ENCODE peak calls at places on chromosomes 11 and 22, in ten cellular contexts. T, B, D, L, U, V, Q, J, S and O are unnamed samples. For H3K4me1 and H3K27me3, the result is how much of the 10 kb centered on the place peaks cover.

GRCh38 chr11:59291228-59291627 is 67.5 kb upstream of the OR5AN1 start:
- DNase-seq in T (no peak), B (no peak), D (peak), L (no peak), U (no peak), V (no peak), Q (no peak), J (no peak), S (no peak), O (no peak)

GRCh38 chr11:72391638-72392423 is 42.5 kb downstream of the CLPB start:
- DNase-seq in T (peak), B (no peak), D (no peak), L (no peak), U (no peak), V (no peak), Q (peak), J (no peak), S (peak), O (no peak)

GRCh38 chr11:31943056-31943780 is 132.1 kb upstream of the PAX6 start:
- DNase-seq in T (no peak), B (no peak), D (no peak), L (no peak), U (no peak), V (no peak), Q (no peak), J (no peak), S (no peak), O (no peak)

GRCh38 chr11:74826901-74827300 is 78.3 kb downstream of the RNF169 start:
- DNase-seq in T (peak), B (no peak), D (no peak), L (no peak), U (no peak), V (no peak), Q (no peak), J (no peak), S (no peak), O (no peak)

GRCh38 chr11:102564110-102564509 is 33.6 kb upstream of the MMP7 start:
- DNase-seq in T (peak), B (no peak), D (no peak), L (no peak), U (no peak), V (no peak), Q (peak), J (no peak), S (no peak), O (no peak)

GRCh38 chr22:44192098-44192810 is 11.5 kb downstream of the PARVG start:
- DNase-seq in T (peak), B (peak), D (no peak), L (peak), U (no peak), V (no peak), Q (no peak), J (no peak), S (peak), O (no peak)

GRCh38 chr11:17526931-17527660 is 17.1 kb downstream of the USH1C start:
- DNase-seq in T (no peak), B (no peak), D (no peak), L (no peak), U (no peak), V (no peak), Q (no peak), J (no peak), S (no peak), O (no peak)

GRCh38 chr11:87422566-87422965 is 384.8 kb downstream of the TMEM135 start:
- DNase-seq in T (no peak), B (no peak), D (no peak), L (no peak), U (no peak), V (no peak), Q (no peak), J (no peak), S (no peak), O (no peak)

GRCh38 chr22:38107692-38108515 is 2.6 kb downstream of the BAIAP2L2 start:
- DNase-seq in T (no peak), B (no peak), D (peak), L (no peak), U (no peak), V (no peak), Q (peak), J (no peak), S (peak), O (peak)

GRCh38 chr22:26768986-26769385 is 111.6 kb downstream of the MIAT start:
- DNase-seq in T (peak), B (no peak), D (no peak), L (no peak), U (no peak), V (no peak), Q (no peak), J (no peak), S (no peak), O (no peak)

GRCh38 chr11:66070604-66071325 is 693 bp downstream of the PACS1 start:
- DNase-seq in T (peak), B (peak), D (peak), L (peak), U (peak), V (peak), Q (no peak), J (peak), S (peak), O (peak)

GRCh38 chr11:72899238-72899637 is 85.0 kb downstream of the ATG16L2 start:
- DNase-seq in T (no peak), B (no peak), D (no peak), L (no peak), U (no peak), V (no peak), Q (no peak), J (no peak), S (no peak), O (no peak)

GRCh38 chr11:37108436-37109204 is 510.6 kb upstream of the RAG2 start:
- DNase-seq in T (no peak), B (no peak), D (no peak), L (no peak), U (no peak), V (no peak), Q (no peak), J (no peak), S (no peak), O (no peak)

GRCh38 chr11:129273944-129274343 is 81.8 kb upstream of the ARHGAP32 start:
- DNase-seq in T (no peak), B (no peak), D (no peak), L (no peak), U (no peak), V (no peak), Q (no peak), J (no peak), S (no peak), O (no peak)

GRCh38 chr11:60777572-60777971 is 7.6 kb upstream of the MS4A10 start:
- DNase-seq in T (no peak), B (no peak), D (no peak), L (no peak), U (no peak), V (no peak), Q (peak), J (no peak), S (no peak), O (no peak)

GRCh38 chr22:48886604-48887393 is 940.9 kb downstream of the BRD1 start:
- DNase-seq in T (no peak), B (peak), D (no peak), L (no peak), U (peak), V (no peak), Q (no peak), J (no peak), S (peak), O (no peak)

GRCh38 chr11:1827095-1827797 is 7.5 kb upstream of the SYT8 start:
- DNase-seq in T (no peak), B (peak), D (peak), L (no peak), U (peak), V (peak), Q (peak), J (peak), S (peak), O (peak)

GRCh38 chr11:64226507-64227051 is 505 bp downstream of the NUDT22 start:
- DNase-seq in T (peak), B (peak), D (peak), L (no peak), U (no peak), V (no peak), Q (peak), J (peak), S (peak), O (peak)

GRCh38 chr11:17738350-17739207 is 4.0 kb downstream of the KCNC1 start:
- DNase-seq in T (peak), B (peak), D (no peak), L (peak), U (peak), V (no peak), Q (no peak), J (peak), S (peak), O (no peak)

GRCh38 chr22:20904008-20904979 is 12.9 kb upstream of the CRKL start:
- DNase-seq in T (peak), B (no peak), D (no peak), L (no peak), U (no peak), V (peak), Q (peak), J (no peak), S (no peak), O (no peak)

GRCh38 chr11:99241059-99241458 is 220.3 kb downstream of the CNTN5 start:
- DNase-seq in T (no peak), B (no peak), D (no peak), L (no peak), U (no peak), V (no peak), Q (no peak), J (no peak), S (no peak), O (no peak)

GRCh38 chr11:15965562-15966250 is 390.6 kb downstream of the SOX6 start:
- DNase-seq in T (no peak), B (no peak), D (no peak), L (no peak), U (no peak), V (no peak), Q (no peak), J (no peak), S (no peak), O (peak)

GRCh38 chr22:37581534-37581933 is 1.6 kb upstream of the LGALS2 start:
- DNase-seq in T (no peak), B (no peak), D (peak), L (no peak), U (no peak), V (no peak), Q (no peak), J (no peak), S (peak), O (peak)

GRCh38 chr11:74135516-74135840 is 35.3 kb downstream of the C2CD3 start:
- DNase-seq in T (no peak), B (no peak), D (no peak), L (no peak), U (no peak), V (no peak), Q (no peak), J (no peak), S (no peak), O (no peak)

GRCh38 chr11:27553186-27553585 is 46.6 kb upstream of the LIN7C start:
- DNase-seq in T (no peak), B (no peak), D (no peak), L (no peak), U (no peak), V (no peak), Q (no peak), J (no peak), S (no peak), O (no peak)

DNA sequence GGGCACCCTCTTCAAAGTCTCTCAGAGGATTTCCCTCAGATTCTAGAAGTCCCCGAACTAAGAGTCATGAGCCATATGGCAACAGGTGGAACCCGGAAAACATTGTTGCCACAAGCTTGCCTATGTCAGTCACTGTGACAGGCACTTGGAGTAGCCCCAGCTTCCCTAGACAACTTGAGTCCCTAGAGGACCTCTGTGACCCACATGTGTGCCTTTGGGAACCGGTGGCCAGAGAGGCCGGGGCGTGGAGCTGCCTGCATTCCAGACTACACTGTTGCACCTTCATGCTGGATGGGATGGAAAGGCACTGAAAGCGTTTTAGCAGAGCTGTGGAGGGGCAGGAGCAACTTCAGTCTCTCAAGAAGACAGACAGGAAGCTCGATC is 12.1 kb downstream of the SLC37A2 start:
- DNase-seq in T (no peak), B (no peak), D (no peak), L (no peak), U (no peak), V (no peak), Q (no peak), J (no peak), S (no peak), O (no peak)
- H3K4me1 ChIP-seq in T (half or more), B (under half), D (under half), L (under half), U (under half), V (under half), Q (half or more), J (under half), S (under half), O (under half)

GRCh38 chr11:117816151-117816741 is 8.3 kb downstream of the FXYD2 start:
- DNase-seq in T (peak), B (no peak), D (no peak), L (no peak), U (no peak), V (no peak), Q (peak), J (no peak), S (peak), O (no peak)

GRCh38 chr11:117814204-117814765 is 10.3 kb downstream of the FXYD2 start:
- DNase-seq in T (no peak), B (no peak), D (no peak), L (no peak), U (no peak), V (no peak), Q (no peak), J (peak), S (no peak), O (no peak)

GRCh38 chr11:117816846-117817212 is 7.7 kb downstream of the FXYD2 start:
- DNase-seq in T (no peak), B (no peak), D (no peak), L (no peak), U (no peak), V (no peak), Q (no peak), J (no peak), S (no peak), O (no peak)

GRCh38 chr11:117814766-117815261 is 9.7 kb downstream of the FXYD2 start:
- DNase-seq in T (peak), B (peak), D (peak), L (no peak), U (no peak), V (peak), Q (peak), J (peak), S (peak), O (peak)

GRCh38 chr11:117815262-117815803 is 9.2 kb downstream of the FXYD2 start:
- DNase-seq in T (no peak), B (no peak), D (no peak), L (no peak), U (no peak), V (peak), Q (no peak), J (no peak), S (peak), O (peak)
- TF ChIP-seq EP300 in T (no peak), B (no peak), D (no peak), L (no peak), U (no peak), V (no peak), Q (no peak), J (no peak), S (no peak), O (no peak)

DNA sequence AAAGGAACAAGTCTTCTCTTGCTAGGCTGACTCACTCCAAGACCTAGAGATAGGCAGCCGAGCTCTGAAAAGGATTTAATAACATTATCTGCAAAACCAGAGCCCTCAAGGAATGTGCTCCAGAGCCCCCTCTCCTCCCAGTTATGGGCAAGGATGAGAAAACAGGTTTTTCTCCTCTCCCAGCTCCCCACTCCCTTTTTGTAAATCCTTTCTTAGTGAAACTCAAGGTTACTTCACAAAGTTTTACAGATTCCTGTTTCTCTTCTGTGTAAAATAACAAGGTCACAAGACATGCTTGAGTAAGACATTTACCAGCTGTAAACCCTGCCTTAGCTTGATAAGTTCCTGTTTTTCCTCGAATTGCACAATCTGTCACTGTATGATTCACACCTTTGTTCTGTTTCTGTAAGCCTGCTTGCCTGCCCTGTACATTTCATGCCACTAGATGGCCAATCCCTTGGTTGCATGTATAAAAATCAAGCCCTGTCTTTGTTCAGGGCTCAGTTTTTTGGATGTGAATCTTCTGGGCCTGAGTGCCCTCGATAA is 489.4 kb downstream of the KCNA4 start:
- DNase-seq in T (no peak), B (no peak), D (no peak), L (no peak), U (no peak), V (no peak), Q (peak), J (no peak), S (no peak), O (no peak)
- H3K27me3 ChIP-seq in T (under half), B (under half), D (under half), L (under half), U (under half), V (under half), Q (under half), J (under half), S (under half), O (under half)

GRCh38 chr22:19892925-19893324 is 38.3 kb upstream of the GNB1L start:
- DNase-seq in T (no peak), B (no peak), D (no peak), L (no peak), U (no peak), V (no peak), Q (no peak), J (no peak), S (no peak), O (no peak)

GRCh38 chr22:19891350-19892248 is 36.9 kb upstream of the GNB1L start:
- DNase-seq in T (peak), B (no peak), D (no peak), L (no peak), U (peak), V (no peak), Q (peak), J (no peak), S (peak), O (no peak)

GRCh38 chr22:19889951-19890350 is 35.3 kb upstream of the GNB1L start:
- DNase-seq in T (no peak), B (no peak), D (no peak), L (no peak), U (no peak), V (no peak), Q (no peak), J (peak), S (peak), O (no peak)

GRCh38 chr22:19892249-19892879 is 37.7 kb upstream of the GNB1L start:
- DNase-seq in T (peak), B (no peak), D (no peak), L (no peak), U (peak), V (no peak), Q (peak), J (no peak), S (peak), O (no peak)

DNA sequence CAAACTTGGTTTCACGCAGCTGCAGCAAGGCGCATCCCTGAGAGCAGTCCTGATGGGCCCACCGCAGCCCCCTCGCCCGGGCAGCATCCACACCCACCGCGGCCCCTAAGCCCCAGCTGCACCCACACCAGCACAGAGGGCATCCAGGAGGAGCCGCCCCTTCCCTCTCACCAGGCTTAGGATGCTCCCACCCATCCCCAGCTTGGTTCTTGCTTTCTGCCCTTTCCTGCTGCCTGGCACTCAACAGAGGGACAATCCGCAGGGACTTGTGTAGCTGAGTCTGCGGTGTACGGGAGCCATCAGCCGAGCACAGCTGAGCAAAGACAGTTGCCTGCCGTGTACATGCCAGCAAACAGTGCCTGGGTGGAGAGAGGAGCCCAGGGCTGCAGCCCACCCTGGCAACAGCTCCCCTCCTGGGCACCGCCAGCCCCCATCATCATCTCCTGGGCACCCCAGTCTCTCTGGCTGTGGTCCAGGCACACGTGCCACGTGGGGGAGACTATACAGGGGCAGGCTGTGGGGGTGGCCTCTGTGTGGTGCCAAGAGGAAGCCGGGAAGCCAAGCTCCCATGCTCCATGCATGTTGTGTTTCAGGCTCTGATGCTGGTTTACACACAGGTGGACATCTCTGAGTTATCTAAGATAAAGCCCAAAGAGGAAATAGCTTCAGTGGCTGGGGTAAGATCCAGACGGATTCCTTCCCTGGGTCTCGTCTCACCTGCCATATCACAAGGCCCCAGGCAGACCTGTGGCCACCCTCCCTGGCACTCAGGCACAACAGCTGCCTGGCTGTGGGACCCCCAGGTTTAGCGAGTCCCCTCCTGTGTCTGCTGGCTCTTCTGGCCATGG is 36.1 kb upstream of the GNB1L start:
- DNase-seq in T (no peak), B (no peak), D (no peak), L (no peak), U (no peak), V (no peak), Q (no peak), J (no peak), S (no peak), O (no peak)
- H3K4me1 ChIP-seq in T (under half), B (under half), D (under half), L (under half), U (under half), V (under half), Q (under half), J (half or more), S (under half), O (under half)

DNA sequence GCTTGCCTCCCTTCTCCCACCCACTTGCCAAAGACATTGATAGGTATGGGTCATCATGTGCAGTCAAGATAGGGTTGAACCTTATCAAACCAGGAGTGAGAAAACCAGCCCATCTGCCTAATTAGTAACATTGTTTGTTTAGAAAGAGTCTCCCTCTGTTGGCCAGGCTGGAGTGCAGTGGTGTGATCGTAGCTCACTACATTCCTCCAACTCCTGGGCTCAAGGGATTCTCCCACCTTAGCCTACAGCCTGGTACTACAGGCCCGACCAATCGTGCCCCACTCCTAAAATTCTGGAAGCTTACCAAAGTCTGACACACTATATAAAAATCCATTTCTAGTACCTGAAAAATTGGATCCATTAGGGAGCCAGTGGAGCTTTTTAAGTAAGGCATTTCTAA is 4.5 kb downstream of the C11orf71 start:
- DNase-seq in T (peak), B (no peak), D (no peak), L (no peak), U (no peak), V (no peak), Q (peak), J (no peak), S (no peak), O (no peak)
- TF ChIP-seq EP300 in T (no peak), B (no peak), D (no peak), L (no peak), U (no peak), V (no peak), Q (no peak), J (no peak), S (no peak), O (no peak)